ENCODE peak calls at places on chromosomes 11 and 22, in four cellular contexts. G is fibroblast of mammary gland, Z is keratinocyte, C is suprapubic skin. T is an unnamed sample.

GRCh38 chr11:134527382-134528243 is 115.6 kb upstream of the B3GAT1 start:
- DNase-seq in Z (no peak), C (peak; percentile 59), G (no peak), T (no peak)

GRCh38 chr11:16095756-16096155 is 260.6 kb downstream of the SOX6 start:
- DNase-seq in Z (no peak), G (no peak), C (no peak), T (no peak)

GRCh38 chr22:32411388-32411787 is 659 bp downstream of the RTCB start:
- DNase-seq in G (peak; percentile 23), Z (no peak), C (no peak), T (peak; percentile 40)

GRCh38 chr11:26958650-26959049 is 35.3 kb upstream of the FIBIN start:
- DNase-seq in C (no peak), Z (no peak), G (no peak), T (no peak)

GRCh38 chr11:75154646-75155569 is 4.0 kb downstream of the SLCO2B1 start:
- DNase-seq in C (no peak), Z (no peak), G (no peak), T (no peak)

GRCh38 chr11:61090982-61091372 is 11.3 kb upstream of the CD5 start:
- DNase-seq in G (no peak), Z (no peak), C (no peak), T (no peak)

GRCh38 chr11:1121343-1122331 is 36.1 kb upstream of the MUC5AC start:
- DNase-seq in C (peak; percentile 74), Z (no peak), G (peak; percentile 3), T (no peak)

GRCh38 chr11:127339376-127339775 is 338.8 kb upstream of the KIRREL3 start:
- DNase-seq in C (no peak), G (no peak), Z (no peak), T (no peak)

GRCh38 chr11:131038597-131038996 is 122.3 kb upstream of the SNX19 start:
- DNase-seq in G (peak; percentile 28), C (no peak), Z (no peak), T (no peak)

GRCh38 chr11:72007089-72007476 is 8.4 kb downstream of the IL18BP start:
- DNase-seq in G (no peak), Z (no peak), C (no peak), T (no peak)

GRCh38 chr11:35349897-35350296 is 69.5 kb downstream of the SLC1A2 start:
- DNase-seq in G (no peak), C (peak; percentile 31), Z (no peak), T (no peak)

GRCh38 chr11:12418019-12418611 is 40.7 kb downstream of the PARVA start:
- DNase-seq in C (no peak), G (peak; percentile 77), Z (no peak), T (no peak)

GRCh38 chr22:24968066-24968561 is 15.6 kb downstream of the KIAA1671 start:
- DNase-seq in C (no peak), Z (peak; percentile 88), G (no peak), T (no peak)

GRCh38 chr11:69870772-69871171 is 51.6 kb upstream of the FGF3 start:
- DNase-seq in Z (no peak), C (no peak), G (no peak), T (no peak)

GRCh38 chr11:66341502-66342126 is 3.3 kb downstream of the BRMS1 start:
- DNase-seq in C (no peak), Z (no peak), G (no peak), T (no peak)

GRCh38 chr11:87219266-87219665 is 181.5 kb downstream of the TMEM135 start:
- DNase-seq in G (no peak), C (no peak), Z (no peak), T (no peak)

GRCh38 chr11:87213444-87213843 is 175.7 kb downstream of the TMEM135 start:
- DNase-seq in G (no peak), Z (no peak), C (no peak), T (no peak)

GRCh38 chr11:87212891-87213290 is 175.2 kb downstream of the TMEM135 start:
- DNase-seq in C (no peak), G (no peak), Z (no peak), T (no peak)

DNA sequence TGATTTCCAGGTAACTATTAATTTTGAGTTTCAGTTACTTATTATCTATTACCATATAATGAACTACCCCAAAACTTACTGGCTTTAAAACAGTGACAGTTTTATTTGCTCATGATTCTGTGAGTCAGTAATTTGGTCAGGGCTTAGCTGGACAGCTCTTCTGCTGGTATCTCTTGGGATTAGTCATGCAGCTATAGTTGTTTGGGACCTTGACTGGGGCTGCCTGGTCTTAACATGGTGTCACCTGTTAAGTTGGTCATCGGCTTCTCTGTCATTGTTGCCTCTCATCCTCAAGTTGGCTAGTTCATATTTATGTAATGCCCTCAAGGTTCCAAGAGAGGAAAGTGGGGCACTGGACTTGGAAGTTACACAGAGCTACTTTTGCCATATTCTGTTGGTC is 177.5 kb downstream of the TMEM135 start:
- DNase-seq in Z (no peak), G (peak; percentile 38), C (no peak), T (no peak)
- TF ChIP-seq CTCF in Z (no peak), G (no peak), C (no peak), T (no peak)

GRCh38 chr22:49947296-49947622 is 13.3 kb upstream of the PIM3 start:
- DNase-seq in Z (no peak), C (no peak), G (no peak), T (no peak)
- H3K4me3 ChIP-seq in Z (no peak overlapping the region), C (peak overlapping the region; percentile 39), G (no peak overlapping the region), T (no peak overlapping the region)

DNA sequence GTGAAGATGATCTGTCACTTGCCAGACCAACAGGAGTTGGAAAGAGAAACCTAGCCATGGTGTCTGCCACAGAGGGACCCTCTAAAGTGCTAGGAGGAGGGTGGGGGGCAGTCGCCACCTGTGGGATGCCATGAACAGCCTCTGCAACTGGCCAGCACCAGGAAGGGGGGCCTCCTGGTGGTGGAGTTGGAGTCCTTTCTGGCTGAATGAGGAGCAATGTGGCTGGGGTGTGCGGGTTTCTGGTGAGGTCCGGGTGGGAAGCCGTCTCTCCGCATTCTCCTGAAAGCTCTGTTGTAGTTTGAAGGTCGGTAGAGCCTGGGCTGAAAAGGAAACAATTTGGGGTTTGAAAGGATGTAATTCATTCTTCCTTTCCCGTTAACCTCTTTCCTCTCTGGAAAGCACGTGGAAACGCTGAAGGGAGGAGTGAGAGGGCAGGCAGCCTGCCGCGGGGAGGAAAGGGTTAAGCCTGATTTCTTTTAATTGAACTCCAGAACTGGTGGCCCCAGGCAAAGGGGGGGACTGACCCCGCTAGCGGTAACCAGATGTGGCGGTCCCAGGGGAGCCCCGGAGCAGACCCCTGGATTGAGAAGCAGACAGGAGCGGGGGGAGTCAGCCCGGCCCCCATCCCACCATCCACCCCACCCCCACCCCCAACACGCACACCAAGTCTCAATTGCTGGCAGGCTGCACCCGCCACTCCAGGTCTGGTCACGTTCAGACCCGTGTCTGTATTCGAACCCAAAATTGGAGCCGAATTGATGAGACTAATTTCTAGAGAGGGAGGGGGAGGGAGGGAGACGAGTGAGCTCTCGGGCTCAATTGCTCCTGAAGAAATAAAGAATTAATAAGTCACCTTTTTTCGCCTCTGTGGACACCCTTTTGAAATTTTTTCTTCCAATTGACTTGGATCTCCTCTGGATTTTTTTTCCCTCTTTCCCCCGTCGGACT is 1.8 kb upstream of the FLI1 start:
- DNase-seq in Z (no peak), C (no peak), G (no peak), T (no peak)
- TF ChIP-seq CTCF in Z (no peak), C (no peak), G (peak; percentile 21), T (peak; percentile 40)

DNA sequence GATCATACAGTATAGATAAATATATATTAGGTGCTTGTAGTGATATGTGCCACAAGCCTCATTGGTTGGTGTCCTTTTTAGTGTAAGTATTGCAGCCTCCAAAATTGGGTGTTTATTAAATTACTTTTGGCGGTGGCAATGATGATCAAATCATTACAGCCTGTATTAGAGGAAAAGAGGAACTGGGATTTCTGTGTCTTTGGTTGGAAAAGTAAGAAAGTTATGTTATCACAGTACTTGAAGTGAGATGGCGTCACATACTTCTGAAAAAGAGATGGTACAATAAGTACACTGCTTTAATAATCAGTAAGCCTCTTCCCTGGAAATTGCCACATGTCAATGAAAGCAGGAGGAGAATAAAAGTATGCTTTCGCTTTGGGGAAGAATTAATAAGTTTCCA is 523 bp upstream of the MPZL3 start:
- DNase-seq in C (no peak), G (no peak), Z (no peak), T (no peak)
- H3K4me3 ChIP-seq in C (peak overlapping the region; percentile 72), G (no peak overlapping the region), Z (peak overlapping the region; percentile 97), T (peak overlapping the region; percentile 77)

DNA sequence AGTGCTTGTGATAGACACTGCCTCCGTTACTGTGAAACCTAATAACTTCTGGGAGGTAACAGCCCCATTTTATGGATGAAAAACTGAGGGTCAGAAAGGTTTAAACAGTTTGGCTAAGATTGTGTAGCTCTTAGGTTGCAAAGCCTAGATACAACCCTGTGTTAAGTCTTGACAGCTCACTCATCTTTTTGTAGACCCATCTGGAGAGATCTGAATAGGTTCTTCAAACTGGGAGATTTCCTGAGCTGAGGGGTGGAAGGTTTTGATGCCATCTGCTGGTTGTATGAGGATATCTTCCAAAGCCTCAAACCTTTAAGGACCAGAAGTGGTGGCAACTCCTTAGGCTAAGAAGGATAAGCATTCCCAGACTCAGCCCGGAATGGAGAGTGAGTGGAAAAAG is 8.3 kb downstream of the YPEL4 start:
- DNase-seq in Z (no peak), C (no peak), G (peak; percentile 75), T (peak; percentile 62)
- TF ChIP-seq CTCF in Z (peak; percentile 49), C (peak; percentile 23), G (peak; percentile 70), T (peak; percentile 65)

T was measured in astrocyte of the spinal cord.